ENCODE peak calls at places on chromosomes 12 and 14, in four cellular contexts. One of them, this sample, is unnamed.

GRCh38 chr12:121805800-121806555 is 2.2 kb downstream of the SETD1B start:
- DNase-seq in NCI-H226: no peak
- DNase-seq in ovary: peak
- DNase-seq in stimulated activated CD8-positive, alpha-beta memory T cell treated with anti-CD3 and anti-CD28 coated beads, Interleukin-2, amount 100 ng/mL, for 1 hour: no peak
- DNase-seq in this sample: no peak

GRCh38 chr12:46843811-46844210 is 18.0 kb upstream of the SLC38A4 start:
- DNase-seq in NCI-H226: peak
- DNase-seq in ovary: no peak
- DNase-seq in stimulated activated CD8-positive, alpha-beta memory T cell treated with anti-CD3 and anti-CD28 coated beads, Interleukin-2, amount 100 ng/mL, for 1 hour: no peak
- DNase-seq in this sample: no peak

GRCh38 chr12:117111386-117112267 is 12.4 kb upstream of the TESC start:
- DNase-seq in NCI-H226: no peak
- DNase-seq in ovary: no peak
- DNase-seq in stimulated activated CD8-positive, alpha-beta memory T cell treated with anti-CD3 and anti-CD28 coated beads, Interleukin-2, amount 100 ng/mL, for 1 hour: no peak
- DNase-seq in this sample: no peak

GRCh38 chr12:110791589-110791988 is 48.9 kb upstream of the PPP1CC start:
- DNase-seq in NCI-H226: peak
- DNase-seq in ovary: no peak
- DNase-seq in stimulated activated CD8-positive, alpha-beta memory T cell treated with anti-CD3 and anti-CD28 coated beads, Interleukin-2, amount 100 ng/mL, for 1 hour: no peak
- DNase-seq in this sample: no peak

GRCh38 chr14:77866932-77867331 is 67.0 kb downstream of the ADCK1 start:
- DNase-seq in NCI-H226: no peak
- DNase-seq in ovary: no peak
- DNase-seq in stimulated activated CD8-positive, alpha-beta memory T cell treated with anti-CD3 and anti-CD28 coated beads, Interleukin-2, amount 100 ng/mL, for 1 hour: no peak
- DNase-seq in this sample: no peak

GRCh38 chr12:78343657-78344056 is 513.0 kb downstream of the NAV3 start:
- DNase-seq in NCI-H226: no peak
- DNase-seq in ovary: no peak
- DNase-seq in stimulated activated CD8-positive, alpha-beta memory T cell treated with anti-CD3 and anti-CD28 coated beads, Interleukin-2, amount 100 ng/mL, for 1 hour: no peak
- DNase-seq in this sample: no peak

GRCh38 chr12:124496584-124496983 is 70.8 kb downstream of the NCOR2 start:
- DNase-seq in NCI-H226: no peak
- DNase-seq in ovary: no peak
- DNase-seq in stimulated activated CD8-positive, alpha-beta memory T cell treated with anti-CD3 and anti-CD28 coated beads, Interleukin-2, amount 100 ng/mL, for 1 hour: no peak
- DNase-seq in this sample: no peak

GRCh38 chr12:50924439-50925341 is 27.7 kb upstream of the HIGD1C start:
- DNase-seq in NCI-H226: peak
- DNase-seq in ovary: peak
- DNase-seq in stimulated activated CD8-positive, alpha-beta memory T cell treated with anti-CD3 and anti-CD28 coated beads, Interleukin-2, amount 100 ng/mL, for 1 hour: no peak
- DNase-seq in this sample: peak

GRCh38 chr14:91681893-91682563 is 49.9 kb downstream of the CATSPERB start:
- DNase-seq in NCI-H226: no peak
- DNase-seq in ovary: no peak
- DNase-seq in stimulated activated CD8-positive, alpha-beta memory T cell treated with anti-CD3 and anti-CD28 coated beads, Interleukin-2, amount 100 ng/mL, for 1 hour: no peak
- DNase-seq in this sample: no peak

GRCh38 chr12:113134521-113134951 is 1.0 kb downstream of the RASAL1 start:
- DNase-seq in NCI-H226: no peak
- DNase-seq in ovary: no peak
- DNase-seq in stimulated activated CD8-positive, alpha-beta memory T cell treated with anti-CD3 and anti-CD28 coated beads, Interleukin-2, amount 100 ng/mL, for 1 hour: no peak
- DNase-seq in this sample: no peak

GRCh38 chr12:90028620-90029051 is 320.0 kb upstream of the ATP2B1 start:
- DNase-seq in NCI-H226: no peak
- DNase-seq in ovary: no peak
- DNase-seq in stimulated activated CD8-positive, alpha-beta memory T cell treated with anti-CD3 and anti-CD28 coated beads, Interleukin-2, amount 100 ng/mL, for 1 hour: no peak
- DNase-seq in this sample: peak

This sample was measured in trophoblast cell.